ENCODE peak calls at places on chromosomes 6 and 20, in seven cellular contexts. L is hepatocyte; U is sigmoid colon; E is astrocyte of the spinal cord; J is activated CD4-positive, alpha-beta T cell treated with anti-CD3 and anti-CD28 coated beads, Interleukin-2, amount 10 ng/mL, durations not matched to agents 24 days and 14 days; A is pancreas; P is B cell. H is an unnamed sample.

GRCh38 chr20:51531141-51531710 is 11.3 kb downstream of the NFATC2 start:
- DNase-seq in P (peak), E (peak), A (no peak), U (no peak), J (peak), L (no peak), H (peak)

GRCh38 chr6:79494841-79495240 is 42.4 kb downstream of the LCA5 start:
- DNase-seq in U (no peak), P (no peak), E (no peak), J (no peak), L (no peak), A (no peak), H (no peak)

GRCh38 chr20:967796-968742 is 34.0 kb downstream of the RSPO4 start:
- DNase-seq in E (peak), L (no peak), A (no peak), J (peak), P (peak), U (no peak), H (peak)

GRCh38 chr20:38479596-38479995 is 7.0 kb downstream of the RALGAPB start:
- DNase-seq in U (no peak), A (no peak), L (no peak), P (no peak), J (no peak), E (no peak), H (no peak)

GRCh38 chr6:127463056-127463455 is 3.9 kb upstream of the KIAA0408 start:
- DNase-seq in P (no peak), A (no peak), U (no peak), L (no peak), J (no peak), E (no peak), H (no peak)

GRCh38 chr6:32952817-32953739 is at the start of gene HLA-DMA:
- DNase-seq in J (peak), E (peak), A (peak), P (peak), U (peak), L (peak), H (peak)

GRCh38 chr6:153090241-153090930 is 40.7 kb downstream of the RGS17 start:
- DNase-seq in A (no peak), E (peak), L (no peak), P (no peak), U (no peak), J (no peak), H (no peak)

GRCh38 chr20:22848364-22848763 is 186.7 kb upstream of the SSTR4 start:
- DNase-seq in L (no peak), J (no peak), U (no peak), P (no peak), A (no peak), E (no peak), H (no peak)

GRCh38 chr6:30556714-30556963 is 350 bp upstream of the GNL1 start:
- DNase-seq in E (no peak), L (peak), A (no peak), P (peak), U (peak), J (peak), H (no peak)

GRCh38 chr20:37987602-37988290 is 45.5 kb downstream of the TTI1 start:
- DNase-seq in J (no peak), A (no peak), P (no peak), L (peak), E (no peak), U (no peak), H (peak)